ENCODE peak calls at places on chromosomes 6 and 20, in nine cellular contexts. H is body of pancreas, I is thoracic aorta, X is Caco-2, P is cardiac muscle cell, O is iris pigment epithelial cell, R is HTR-8/SVneo, Z is C1 segment of cervical spinal cord, U is SJSA1. W is an unnamed sample.
A peak's percentile ranks its signal among the peaks of the same experiment; 100 is the strongest.

GRCh38 chr6:157535354-157536217 is 154.6 kb downstream of the ZDHHC14 start:
- DNase-seq in H (peak; percentile 31), I (no peak), X (no peak), P (no peak), O (peak; percentile 84), R (peak; percentile 23), Z (no peak), U (peak; percentile 88), W (peak; percentile 53)

GRCh38 chr20:31857861-31858835 is 12.2 kb downstream of the DUSP15 start:
- DNase-seq in H (no peak), I (no peak), X (peak; percentile 41), P (no peak), O (no peak), R (no peak), Z (no peak), U (no peak), W (no peak)

GRCh38 chr20:41248371-41249024 is 69.0 kb downstream of the ZHX3 start:
- DNase-seq in H (peak; percentile 12), I (no peak), X (no peak), P (no peak), O (peak; percentile 91), R (no peak), Z (peak; percentile 8), U (no peak), W (no peak)

GRCh38 chr6:107656381-107656780 is 166.5 kb downstream of the SOBP start:
- DNase-seq in H (no peak), I (no peak), X (no peak), P (no peak), O (no peak), R (no peak), Z (no peak), U (no peak), W (no peak)

GRCh38 chr20:4457566-4458543 is 263.9 kb upstream of the PRND start:
- DNase-seq in H (no peak), I (no peak), X (peak; percentile 68), P (no peak), O (no peak), R (no peak), Z (no peak), U (no peak), W (no peak)

GRCh38 chr6:16562498-16562897 is 198.8 kb downstream of the ATXN1 start:
- DNase-seq in H (no peak), I (no peak), X (no peak), P (no peak), O (peak; percentile 38), R (no peak), Z (no peak), U (peak; percentile 44), W (no peak)

GRCh38 chr6:19839237-19839546 is 2.0 kb downstream of the ID4 start:
- DNase-seq in H (no peak), I (no peak), X (no peak), P (no peak), O (peak; percentile 8), R (no peak), Z (no peak), U (no peak), W (no peak)

GRCh38 chr6:76831299-76831698 is 632.0 kb downstream of the HTR1B start:
- DNase-seq in H (no peak), I (no peak), X (no peak), P (no peak), O (no peak), R (no peak), Z (no peak), U (no peak), W (no peak)

GRCh38 chr6:52312461-52312860 is 27.9 kb upstream of the MCM3 start:
- DNase-seq in H (no peak), I (no peak), X (no peak), P (no peak), O (no peak), R (no peak), Z (no peak), U (no peak), W (no peak)

GRCh38 chr6:26019261-26019845 is 56.8 kb downstream of the TRIM38 start:
- DNase-seq in H (peak; percentile 31), I (no peak), X (no peak), P (no peak), O (no peak), R (no peak), Z (no peak), U (no peak), W (no peak)

GRCh38 chr6:20658053-20658452 is 123.8 kb downstream of the CDKAL1 start:
- DNase-seq in H (no peak), I (no peak), X (no peak), P (no peak), O (no peak), R (no peak), Z (no peak), U (peak; percentile 48), W (no peak)

W was measured in SW 1271.